ENCODE peak calls at places on chromosomes 11 and 22, in four cellular contexts. One of them, this sample, is unnamed.

GRCh38 chr11:103546236-103546635 is 437.0 kb downstream of the DYNC2H1 start:
- DNase-seq in WTC11: no peak
- DNase-seq in stimulated activated naive CD8-positive, alpha-beta T cell treated with anti-CD3 and anti-CD28 coated beads, Interleukin-15, Interleukin-2, amounts not matched to agents 100 U/mL and 50 U/mL, for 24 hours: no peak
- DNase-seq in neuronal stem cell: no peak
- DNase-seq in this sample: no peak

GRCh38 chr22:29768052-29768680 is 997 bp downstream of the UQCR10 start:
- DNase-seq in neuronal stem cell: no peak
- DNase-seq in WTC11: no peak
- DNase-seq in stimulated activated naive CD8-positive, alpha-beta T cell treated with anti-CD3 and anti-CD28 coated beads, Interleukin-15, Interleukin-2, amounts not matched to agents 100 U/mL and 50 U/mL, for 24 hours: no peak
- DNase-seq in this sample: no peak

GRCh38 chr11:131478341-131478740 is 107.9 kb downstream of the NTM start:
- DNase-seq in stimulated activated naive CD8-positive, alpha-beta T cell treated with anti-CD3 and anti-CD28 coated beads, Interleukin-15, Interleukin-2, amounts not matched to agents 100 U/mL and 50 U/mL, for 24 hours: no peak
- DNase-seq in WTC11: no peak
- DNase-seq in neuronal stem cell: no peak
- DNase-seq in this sample: no peak

GRCh38 chr11:1202154-1202775 is 20.6 kb upstream of the MUC5B start:
- DNase-seq in stimulated activated naive CD8-positive, alpha-beta T cell treated with anti-CD3 and anti-CD28 coated beads, Interleukin-15, Interleukin-2, amounts not matched to agents 100 U/mL and 50 U/mL, for 24 hours: peak; percentile 25
- DNase-seq in WTC11: peak; percentile 14
- DNase-seq in neuronal stem cell: no peak
- DNase-seq in this sample: peak; percentile 54

GRCh38 chr11:74579577-74580270 is 12.7 kb upstream of the POLD3 start:
- DNase-seq in WTC11: no peak
- DNase-seq in neuronal stem cell: no peak
- DNase-seq in stimulated activated naive CD8-positive, alpha-beta T cell treated with anti-CD3 and anti-CD28 coated beads, Interleukin-15, Interleukin-2, amounts not matched to agents 100 U/mL and 50 U/mL, for 24 hours: no peak
- DNase-seq in this sample: no peak

GRCh38 chr11:112459001-112459400 is 198.3 kb upstream of the PLET1 start:
- DNase-seq in WTC11: no peak
- DNase-seq in stimulated activated naive CD8-positive, alpha-beta T cell treated with anti-CD3 and anti-CD28 coated beads, Interleukin-15, Interleukin-2, amounts not matched to agents 100 U/mL and 50 U/mL, for 24 hours: no peak
- DNase-seq in neuronal stem cell: no peak
- DNase-seq in this sample: no peak

GRCh38 chr11:72229336-72229924 is 4.9 kb downstream of the INPPL1 start:
- DNase-seq in neuronal stem cell: no peak
- DNase-seq in stimulated activated naive CD8-positive, alpha-beta T cell treated with anti-CD3 and anti-CD28 coated beads, Interleukin-15, Interleukin-2, amounts not matched to agents 100 U/mL and 50 U/mL, for 24 hours: no peak
- DNase-seq in WTC11: no peak
- DNase-seq in this sample: peak; percentile 40

GRCh38 chr11:125594958-125595357 is 2.3 kb downstream of the STT3A start:
- DNase-seq in WTC11: no peak
- DNase-seq in neuronal stem cell: no peak
- DNase-seq in stimulated activated naive CD8-positive, alpha-beta T cell treated with anti-CD3 and anti-CD28 coated beads, Interleukin-15, Interleukin-2, amounts not matched to agents 100 U/mL and 50 U/mL, for 24 hours: no peak
- DNase-seq in this sample: no peak

GRCh38 chr11:65089621-65090020 is 5.6 kb downstream of the ZFPL1 start:
- DNase-seq in WTC11: no peak
- DNase-seq in neuronal stem cell: no peak
- DNase-seq in stimulated activated naive CD8-positive, alpha-beta T cell treated with anti-CD3 and anti-CD28 coated beads, Interleukin-15, Interleukin-2, amounts not matched to agents 100 U/mL and 50 U/mL, for 24 hours: no peak
- DNase-seq in this sample: no peak

GRCh38 chr11:46865340-46865739 is 19.3 kb upstream of the CKAP5 start:
- DNase-seq in neuronal stem cell: no peak
- DNase-seq in WTC11: no peak
- DNase-seq in stimulated activated naive CD8-positive, alpha-beta T cell treated with anti-CD3 and anti-CD28 coated beads, Interleukin-15, Interleukin-2, amounts not matched to agents 100 U/mL and 50 U/mL, for 24 hours: no peak
- DNase-seq in this sample: no peak

GRCh38 chr22:26404851-26405357 is 24.2 kb upstream of the ASPHD2 start:
- DNase-seq in WTC11: no peak
- DNase-seq in stimulated activated naive CD8-positive, alpha-beta T cell treated with anti-CD3 and anti-CD28 coated beads, Interleukin-15, Interleukin-2, amounts not matched to agents 100 U/mL and 50 U/mL, for 24 hours: no peak
- DNase-seq in neuronal stem cell: no peak
- DNase-seq in this sample: no peak

GRCh38 chr11:107929611-107930200 is 1.5 kb downstream of the RAB39A start:
- DNase-seq in neuronal stem cell: no peak
- DNase-seq in stimulated activated naive CD8-positive, alpha-beta T cell treated with anti-CD3 and anti-CD28 coated beads, Interleukin-15, Interleukin-2, amounts not matched to agents 100 U/mL and 50 U/mL, for 24 hours: peak; percentile 6
- DNase-seq in WTC11: no peak
- DNase-seq in this sample: no peak

GRCh38 chr22:38793721-38794466 is at the start of gene DNAL4:
- DNase-seq in WTC11: peak; percentile 94
- DNase-seq in neuronal stem cell: peak; percentile 97
- DNase-seq in stimulated activated naive CD8-positive, alpha-beta T cell treated with anti-CD3 and anti-CD28 coated beads, Interleukin-15, Interleukin-2, amounts not matched to agents 100 U/mL and 50 U/mL, for 24 hours: peak; percentile 91
- DNase-seq in this sample: peak; percentile 98

GRCh38 chr11:104104664-104105063 is 59.3 kb downstream of the PDGFD start:
- DNase-seq in stimulated activated naive CD8-positive, alpha-beta T cell treated with anti-CD3 and anti-CD28 coated beads, Interleukin-15, Interleukin-2, amounts not matched to agents 100 U/mL and 50 U/mL, for 24 hours: no peak
- DNase-seq in WTC11: no peak
- DNase-seq in neuronal stem cell: no peak
- DNase-seq in this sample: no peak